ENCODE peak calls at places on chromosomes 7 and 10, in seven cellular contexts. K is endodermal cell; F is heart right ventricle; L is left ventricle myocardium inferior; Z is neural progenitor cell; X is CD4-positive, alpha-beta T cell; W is pancreas. T is an unnamed sample.

GRCh38 chr10:89615824-89616223 is 29.2 kb downstream of the PANK1 start:
- DNase-seq in W (no peak), K (no peak), Z (no peak), F (no peak), X (no peak), L (no peak), T (no peak)

GRCh38 chr7:68321776-68322496 is 1276.3 kb upstream of the AUTS2 start:
- DNase-seq in W (no peak), F (peak), X (no peak), Z (no peak), K (no peak), L (no peak), T (no peak)

GRCh38 chr7:95620631-95621030 is 24.3 kb upstream of the PDK4 start:
- DNase-seq in X (no peak), W (no peak), L (no peak), K (no peak), Z (no peak), F (no peak), T (no peak)

GRCh38 chr10:96612052-96612830 is 25.4 kb upstream of the TM9SF3 start:
- DNase-seq in W (no peak), F (no peak), L (no peak), Z (no peak), X (no peak), K (no peak), T (no peak)

GRCh38 chr10:49361178-49361554 is 34.7 kb downstream of the DRGX start:
- DNase-seq in W (no peak), X (no peak), L (no peak), F (no peak), Z (no peak), K (no peak), T (no peak)

GRCh38 chr10:132306951-132307751 is 599 bp downstream of the STK32C start:
- DNase-seq in F (no peak), W (peak), L (peak), K (peak), Z (peak), X (peak), T (peak)

GRCh38 chr7:68399991-68400590 is 1198.2 kb upstream of the AUTS2 start:
- DNase-seq in L (no peak), W (no peak), K (no peak), X (no peak), F (no peak), Z (no peak), T (no peak)

GRCh38 chr7:46360811-46361210 is 439.7 kb upstream of the IGFBP3 start:
- DNase-seq in F (no peak), W (no peak), X (no peak), K (no peak), L (no peak), Z (no peak), T (no peak)

GRCh38 chr7:1856161-1856965 is 186.3 kb downstream of the ELFN1 start:
- DNase-seq in Z (peak), L (peak), F (no peak), K (peak), W (no peak), X (no peak), T (no peak)

GRCh38 chr10:108250954-108251620 is 1086.6 kb upstream of the SORCS1 start:
- DNase-seq in W (no peak), Z (no peak), K (no peak), L (no peak), X (no peak), F (no peak), T (no peak)

GRCh38 chr10:125811251-125811650 is 11.8 kb downstream of the UROS start:
- DNase-seq in L (no peak), X (no peak), Z (no peak), F (no peak), K (no peak), W (no peak), T (no peak)

GRCh38 chr7:118184392-118184899 is 482 bp downstream of the LSM8 start:
- DNase-seq in K (no peak), X (no peak), F (no peak), L (no peak), Z (no peak), W (no peak), T (no peak)

GRCh38 chr7:80508440-80508839 is 3.4 kb downstream of the GNAT3 start:
- DNase-seq in Z (no peak), F (no peak), L (no peak), W (no peak), X (no peak), K (no peak), T (no peak)

GRCh38 chr7:139034336-139034735 is 1.5 kb downstream of the ZC3HAV1L start:
- DNase-seq in Z (no peak), L (no peak), K (no peak), F (no peak), W (no peak), X (no peak), T (no peak)

GRCh38 chr10:112565434-112566053 is 118.5 kb downstream of the VTI1A start:
- DNase-seq in W (peak), Z (peak), L (no peak), X (no peak), F (peak), K (peak), T (peak)

GRCh38 chr7:45708046-45708950 is 134.1 kb downstream of the ADCY1 start:
- DNase-seq in L (no peak), W (peak), Z (no peak), K (no peak), F (no peak), X (no peak), T (no peak)

GRCh38 chr7:47032171-47032915 is 549.6 kb downstream of the TNS3 start:
- DNase-seq in K (no peak), L (no peak), Z (no peak), F (no peak), X (no peak), W (no peak), T (no peak)

GRCh38 chr7:121020652-121021051 is 32.1 kb downstream of the CPED1 start:
- DNase-seq in F (no peak), X (no peak), L (no peak), W (no peak), K (no peak), Z (no peak), T (no peak)

GRCh38 chr10:72740526-72740925 is 48.6 kb downstream of the MCU start:
- DNase-seq in L (peak), Z (peak), K (peak), X (no peak), W (peak), F (peak), T (no peak)

GRCh38 chr10:110358869-110359629 is 54.3 kb upstream of the SMNDC1 start:
- DNase-seq in K (peak), Z (no peak), X (no peak), L (peak), F (no peak), W (peak), T (no peak)

GRCh38 chr7:131480384-131481315 is 75.8 kb downstream of the PODXL start:
- DNase-seq in Z (no peak), L (no peak), F (no peak), X (no peak), K (no peak), W (no peak), T (no peak)

GRCh38 chr10:118448744-118449143 is 106.6 kb upstream of the FAM204A start:
- DNase-seq in X (no peak), K (no peak), Z (no peak), L (no peak), W (no peak), F (no peak), T (no peak)

GRCh38 chr7:94374231-94374630 is 20.5 kb upstream of the COL1A2 start:
- DNase-seq in K (peak), W (no peak), X (no peak), L (peak), F (peak), Z (peak), T (peak)

GRCh38 chr7:23333671-23334246 is 34.6 kb downstream of the MALSU1 start:
- DNase-seq in K (no peak), L (peak), Z (no peak), W (no peak), F (peak), X (no peak), T (no peak)

GRCh38 chr7:151693140-151693539 is 173.4 kb upstream of the RHEB start:
- DNase-seq in X (no peak), Z (no peak), L (peak), K (no peak), W (no peak), F (no peak), T (no peak)

GRCh38 chr7:1085910-1086421 is 1.9 kb upstream of the GPER1 start:
- DNase-seq in F (no peak), X (no peak), K (no peak), W (no peak), L (no peak), Z (no peak), T (no peak)

GRCh38 chr10:133275683-133276092 is 980 bp downstream of the ADAM8 start:
- DNase-seq in L (no peak), X (no peak), W (no peak), F (no peak), Z (no peak), K (no peak), T (no peak)

GRCh38 chr7:120873367-120873766 is 15.4 kb upstream of the TSPAN12 start:
- DNase-seq in K (no peak), W (no peak), L (no peak), F (no peak), X (no peak), Z (peak), T (no peak)

GRCh38 chr7:94382155-94382554 is 12.5 kb upstream of the COL1A2 start:
- DNase-seq in L (no peak), K (no peak), Z (no peak), W (no peak), F (no peak), X (no peak), T (no peak)

GRCh38 chr10:119670717-119671116 is 19.5 kb downstream of the BAG3 start:
- DNase-seq in Z (no peak), F (no peak), X (no peak), L (no peak), K (no peak), W (no peak), T (no peak)

GRCh38 chr7:31776616-31777015 is 89.6 kb downstream of the PPP1R17 start:
- DNase-seq in K (no peak), L (no peak), W (no peak), F (no peak), X (no peak), Z (peak), T (no peak)

GRCh38 chr7:151863386-151864079 is 13.4 kb downstream of the PRKAG2 start:
- DNase-seq in W (no peak), K (peak), Z (peak), F (no peak), X (no peak), L (no peak), T (no peak)

GRCh38 chr7:23247101-23247601 is 576 bp downstream of the GPNMB start:
- DNase-seq in F (no peak), W (no peak), Z (no peak), X (no peak), L (no peak), K (no peak), T (no peak)

GRCh38 chr10:27447540-27447939 is 56.6 kb upstream of the RAB18 start:
- DNase-seq in X (no peak), K (no peak), F (no peak), L (no peak), Z (no peak), W (no peak), T (no peak)

GRCh38 chr7:80597875-80598274 is 40.6 kb upstream of the CD36 start:
- DNase-seq in W (no peak), F (no peak), L (no peak), K (no peak), Z (no peak), X (no peak), T (no peak)

GRCh38 chr10:66714741-66715140 is 211.1 kb upstream of the LRRTM3 start:
- DNase-seq in X (no peak), W (no peak), Z (no peak), F (no peak), K (no peak), L (no peak), T (no peak)

GRCh38 chr10:61304751-61305150 is 148.4 kb downstream of the TMEM26 start:
- DNase-seq in W (no peak), K (no peak), F (no peak), Z (no peak), L (no peak), X (no peak), T (no peak)

GRCh38 chr7:20831451-20831850 is 44.8 kb upstream of the SP8 start:
- DNase-seq in K (peak), X (no peak), F (no peak), L (no peak), W (no peak), Z (no peak), T (no peak)

GRCh38 chr10:9060314-9060713 is 1005.8 kb downstream of the GATA3 start:
- DNase-seq in L (no peak), K (no peak), Z (no peak), W (no peak), X (no peak), F (no peak), T (no peak)

GRCh38 chr7:105594034-105594433 is 12.7 kb upstream of the EFCAB10 start:
- DNase-seq in L (no peak), Z (no peak), F (no peak), X (no peak), K (peak), W (no peak), T (no peak)

GRCh38 chr7:105600720-105601550 is 19.6 kb upstream of the EFCAB10 start:
- DNase-seq in Z (no peak), F (no peak), W (no peak), L (no peak), K (peak), X (no peak), T (no peak)

GRCh38 chr7:105602325-105603305 is 21.3 kb upstream of the EFCAB10 start:
- DNase-seq in F (no peak), W (no peak), Z (no peak), K (peak), X (no peak), L (no peak), T (no peak)

GRCh38 chr7:105596866-105597265 is 15.6 kb upstream of the EFCAB10 start:
- DNase-seq in K (peak), Z (no peak), X (no peak), F (no peak), L (no peak), W (no peak), T (no peak)

DNA sequence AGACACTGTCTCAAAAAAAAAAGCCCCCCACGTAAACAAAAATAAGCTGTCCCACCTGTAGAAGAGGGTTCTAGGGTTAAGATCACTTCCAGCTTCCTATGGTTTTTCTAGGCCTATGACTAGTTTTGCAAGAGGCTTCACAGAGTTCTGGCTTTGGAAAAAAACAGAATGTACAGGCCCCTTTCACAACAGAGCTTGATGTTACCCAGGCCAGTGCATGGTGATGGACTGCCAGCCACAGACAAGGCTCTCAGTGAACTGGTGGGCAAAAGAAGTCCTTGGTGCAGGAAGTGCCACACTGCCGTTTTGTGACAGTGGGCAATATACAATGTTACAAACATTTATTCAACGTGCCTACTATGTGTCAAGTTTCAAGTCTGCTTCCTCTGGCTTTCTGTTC is 18.3 kb upstream of the EFCAB10 start:
- DNase-seq in W (no peak), X (no peak), Z (no peak), L (no peak), K (no peak), F (no peak), T (no peak)
- TF ChIP-seq CTCF in W (no peak), X (no peak), Z (no peak), L (no peak), K (no peak), F (no peak), T (no peak)

GRCh38 chr7:149860821-149861727 is 12.7 kb upstream of the ATP6V0E2 start:
- DNase-seq in Z (peak), F (no peak), W (no peak), L (no peak), X (no peak), K (peak), T (peak)
- TF ChIP-seq CTCF in Z (peak), F (peak), W (no peak), L (peak), X (peak), K (peak), T (peak)

GRCh38 chr7:52925332-52925731 is 110.1 kb upstream of the POM121L12 start:
- DNase-seq in F (no peak), L (no peak), K (peak), Z (peak), W (no peak), X (no peak), T (no peak)
- TF ChIP-seq CTCF in F (no peak), L (no peak), K (peak), Z (peak), W (no peak), X (no peak), T (no peak)

DNA sequence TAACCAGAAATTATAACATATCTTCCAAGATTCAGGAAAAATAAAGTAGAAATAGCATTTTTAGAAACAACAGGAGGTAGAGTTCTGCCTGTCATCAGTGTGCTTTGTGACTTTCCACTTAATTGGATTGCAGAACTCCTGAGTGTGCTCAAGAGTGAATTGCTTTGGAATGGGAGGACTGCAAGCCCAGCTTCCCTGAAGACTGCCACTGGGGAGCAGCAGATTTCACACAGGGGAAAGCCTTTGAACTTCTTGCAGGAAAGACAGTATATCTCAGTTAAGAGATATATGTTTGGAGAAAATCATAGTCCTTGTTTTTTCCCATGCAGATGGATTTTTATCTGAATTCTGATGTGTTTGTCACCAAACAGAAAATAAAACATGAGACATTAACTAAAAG is 124.5 kb downstream of the TMEM168 start:
- DNase-seq in W (no peak), K (peak), F (peak), L (no peak), X (no peak), Z (peak), T (no peak)
- TF ChIP-seq CTCF in W (no peak), K (peak), F (peak), L (peak), X (no peak), Z (peak), T (no peak)

GRCh38 chr10:94640562-94640961 is 43.0 kb upstream of the CYP2C18 start:
- DNase-seq in K (no peak), Z (no peak), X (no peak), F (no peak), L (no peak), W (no peak), T (no peak)

GRCh38 chr10:94644352-94644751 is 39.2 kb upstream of the CYP2C18 start:
- DNase-seq in W (no peak), F (no peak), L (no peak), K (no peak), X (no peak), Z (no peak), T (no peak)

GRCh38 chr10:94641480-94641879 is 42.0 kb upstream of the CYP2C18 start:
- DNase-seq in W (no peak), Z (no peak), F (no peak), X (no peak), K (no peak), L (no peak), T (no peak)

GRCh38 chr10:94645285-94645684 is 38.2 kb upstream of the CYP2C18 start:
- DNase-seq in L (no peak), F (no peak), X (no peak), W (no peak), Z (no peak), K (no peak), T (no peak)

DNA sequence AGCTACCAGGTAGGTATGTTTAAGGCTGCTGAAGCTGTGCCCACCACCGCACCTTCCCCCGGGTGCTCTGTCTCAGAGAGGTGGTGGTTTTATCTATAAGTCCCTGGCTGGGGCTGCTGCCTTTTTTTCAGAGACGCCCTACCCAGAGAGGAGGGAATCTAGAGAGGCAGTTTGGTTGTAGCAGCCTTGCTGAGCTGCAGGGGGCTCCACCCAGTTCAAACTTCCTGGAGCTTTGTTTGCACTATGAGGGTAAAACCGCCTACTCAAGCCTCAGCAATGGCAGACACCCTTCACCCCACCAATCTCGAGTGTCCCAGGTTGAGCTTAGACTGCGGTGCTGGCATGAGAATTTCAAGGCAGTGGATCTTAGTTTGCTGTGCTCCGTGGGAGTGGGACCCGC is 43.6 kb upstream of the CYP2C18 start:
- DNase-seq in X (no peak), L (no peak), K (no peak), Z (no peak), F (no peak), W (no peak), T (no peak)
- TF ChIP-seq CTCF in X (no peak), L (no peak), K (peak), Z (no peak), F (no peak), W (no peak), T (no peak)

DNA sequence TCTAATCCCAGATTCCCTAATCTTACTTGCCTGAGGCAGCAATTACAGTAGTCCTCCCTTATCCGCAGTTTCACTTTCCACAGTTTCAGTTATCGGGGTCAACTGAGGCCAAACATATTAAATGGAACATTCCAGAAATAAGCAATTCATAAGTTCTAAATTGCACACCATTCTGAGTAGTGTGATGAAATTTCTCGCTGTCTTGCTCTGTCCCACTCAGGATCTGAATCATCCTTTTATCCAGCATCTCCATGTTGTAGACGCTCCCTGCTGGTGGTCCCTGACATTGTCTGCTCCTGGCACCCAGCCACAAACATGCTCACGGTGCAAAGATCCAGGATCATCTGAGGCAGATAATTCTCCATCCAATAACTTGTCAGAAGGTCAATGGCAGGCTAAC is 128.7 kb upstream of the CXCL12 start:
- DNase-seq in L (no peak), F (no peak), W (no peak), Z (no peak), K (no peak), X (no peak), T (no peak)
- TF ChIP-seq CTCF in L (no peak), F (peak), W (no peak), Z (no peak), K (peak), X (no peak), T (no peak)

T was measured in endothelial cell.